ENCODE peak calls at places on chromosomes 13 and 19, in five cellular contexts. H is neural progenitor cell, T is HCT116, S is GM12878, O is neuronal stem cell. Z is an unnamed sample.
A peak's percentile ranks its signal among the peaks of the same experiment; 100 is the strongest.

GRCh38 chr13:30124131-30124768 is 183.1 kb downstream of the KATNAL1 start:
- DNase-seq in H (no peak), T (no peak), S (no peak), O (no peak), Z (no peak)

GRCh38 chr13:114042066-114042815 is 68.4 kb upstream of the C13orf46 start:
- DNase-seq in H (no peak), T (no peak), S (no peak), O (no peak), Z (no peak)

GRCh38 chr19:45419396-45419795 is 4.3 kb downstream of the ERCC1 start:
- DNase-seq in H (no peak), T (no peak), S (no peak), O (no peak), Z (no peak)

GRCh38 chr19:30752201-30752600 is 380.0 kb downstream of the ZNF536 start:
- DNase-seq in H (no peak), T (no peak), S (no peak), O (no peak), Z (no peak)

GRCh38 chr13:32264407-32264806 is 50.8 kb downstream of the ZAR1L start:
- DNase-seq in H (no peak), T (no peak), S (no peak), O (no peak), Z (peak; percentile 41)

GRCh38 chr13:19680751-19681150 is 47.3 kb downstream of the MPHOSPH8 start:
- DNase-seq in H (no peak), T (no peak), S (no peak), O (no peak), Z (peak; percentile 22)

GRCh38 chr19:7869910-7870511 is 4.2 kb downstream of the PRR36 start:
- DNase-seq in H (peak; percentile 81), T (peak; percentile 79), S (no peak), O (peak; percentile 81), Z (no peak)

GRCh38 chr19:8663920-8664670 is 33.7 kb downstream of the NFILZ start:
- DNase-seq in H (no peak), T (no peak), S (no peak), O (no peak), Z (no peak)

GRCh38 chr19:44680536-44680935 is 9.3 kb downstream of the CEACAM19 start:
- DNase-seq in H (no peak), T (no peak), S (no peak), O (no peak), Z (no peak)

GRCh38 chr19:3375221-3376088 is 9.1 kb downstream of the NFIC start:
- DNase-seq in H (no peak), T (no peak), S (no peak), O (no peak), Z (peak; percentile 56)

GRCh38 chr19:29576043-29576442 is 30.0 kb upstream of the POP4 start:
- DNase-seq in H (no peak), T (no peak), S (no peak), O (no peak), Z (no peak)

GRCh38 chr13:65330691-65331090 is 1899.4 kb downstream of the PCDH9 start:
- DNase-seq in H (no peak), T (no peak), S (no peak), O (no peak), Z (no peak)

GRCh38 chr13:94534171-94534570 is 54.7 kb upstream of the DCT start:
- DNase-seq in H (no peak), T (no peak), S (no peak), O (no peak), Z (peak; percentile 4)

GRCh38 chr19:2548966-2549365 is 73.0 kb downstream of the GADD45B start:
- DNase-seq in H (no peak), T (no peak), S (no peak), O (no peak), Z (no peak)

GRCh38 chr19:14782978-14783545 is 4.7 kb upstream of the ADGRE2 start:
- DNase-seq in H (no peak), T (no peak), S (no peak), O (no peak), Z (no peak)

GRCh38 chr13:76745246-76746200 is 140.7 kb downstream of the KCTD12 start:
- DNase-seq in H (no peak), T (no peak), S (peak; percentile 59), O (no peak), Z (no peak)

GRCh38 chr13:46586766-46587509 is 34.0 kb downstream of the LRCH1 start:
- DNase-seq in H (no peak), T (no peak), S (no peak), O (no peak), Z (no peak)

GRCh38 chr19:27764186-27764804 is 1448.7 kb downstream of the UQCRFS1 start:
- DNase-seq in H (no peak), T (no peak), S (no peak), O (no peak), Z (no peak)

GRCh38 chr13:99813346-99814095 is 158.0 kb downstream of the ZIC5 start:
- DNase-seq in H (no peak), T (no peak), S (no peak), O (no peak), Z (no peak)

GRCh38 chr19:18053571-18054219 is 33.0 kb downstream of the IL12RB1 start:
- DNase-seq in H (no peak), T (no peak), S (no peak), O (no peak), Z (peak; percentile 58)

GRCh38 chr13:22168437-22168836 is 497.6 kb downstream of the FGF9 start:
- DNase-seq in H (no peak), T (no peak), S (no peak), O (no peak), Z (no peak)

GRCh38 chr13:43988302-43988701 is 108.6 kb downstream of the LACC1 start:
- DNase-seq in H (no peak), T (no peak), S (no peak), O (no peak), Z (peak; percentile 38)

GRCh38 chr13:60788156-60788829 is 391.3 kb downstream of the TDRD3 start:
- DNase-seq in H (no peak), T (no peak), S (no peak), O (no peak), Z (no peak)

GRCh38 chr13:99823961-99824360 is 147.6 kb downstream of the ZIC5 start:
- DNase-seq in H (no peak), T (no peak), S (no peak), O (no peak), Z (no peak)

GRCh38 chr19:52527954-52528326 is 472 bp downstream of the ZNF808 start:
- DNase-seq in H (peak; percentile 47), T (no peak), S (no peak), O (no peak), Z (peak; percentile 56)

GRCh38 chr19:38132781-38133180 is 91.2 kb downstream of the DPF1 start:
- DNase-seq in H (no peak), T (no peak), S (no peak), O (no peak), Z (no peak)

DNA sequence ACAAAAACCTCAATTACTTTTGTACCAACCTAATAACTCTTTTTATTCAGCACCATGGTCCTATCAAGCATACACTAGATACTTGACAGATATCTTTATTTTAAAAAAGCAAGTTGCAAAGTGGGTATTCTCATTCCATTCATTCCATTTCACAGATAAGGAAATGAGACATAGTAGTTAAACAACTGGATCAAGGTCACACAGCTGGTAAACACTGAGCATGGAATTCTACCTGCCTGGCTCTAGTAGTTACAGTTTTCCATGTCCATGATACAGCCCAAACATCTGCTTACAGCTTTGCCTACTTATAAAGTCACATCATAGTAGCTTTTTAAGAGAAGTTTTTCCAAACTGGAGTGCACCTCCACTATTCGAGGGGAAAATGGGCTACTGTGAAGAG is 57.1 kb upstream of the SERTM1 start:
- DNase-seq in H (no peak), T (no peak), S (no peak), O (no peak), Z (no peak)
- H3K9me3 ChIP-seq in H (no peaks in the 10 kb centered on the region), T (no peaks in the 10 kb centered on the region), S (no peaks in the 10 kb centered on the region), O (no peaks in the 10 kb centered on the region), Z (no peaks in the 10 kb centered on the region)

GRCh38 chr19:46660601-46661019 is 372 bp downstream of the DACT3 start:
- DNase-seq in H (peak; percentile 55), T (no peak), S (no peak), O (no peak), Z (no peak)

GRCh38 chr19:46661735-46662592 is 982 bp upstream of the DACT3 start:
- DNase-seq in H (peak; percentile 94), T (peak; percentile 80), S (no peak), O (peak; percentile 86), Z (peak; percentile 96)

GRCh38 chr19:46659151-46660007 is 1.6 kb downstream of the DACT3 start:
- DNase-seq in H (peak; percentile 77), T (no peak), S (no peak), O (peak; percentile 61), Z (peak; percentile 51)

GRCh38 chr19:46660008-46660517 is 919 bp downstream of the DACT3 start:
- DNase-seq in H (peak; percentile 71), T (no peak), S (no peak), O (peak; percentile 61), Z (peak; percentile 66)

GRCh38 chr19:46661020-46661731 is at the start of gene DACT3:
- DNase-seq in H (peak; percentile 100), T (peak; percentile 99), S (peak; percentile 99), O (peak; percentile 100), Z (peak; percentile 100)
- H3K9ac ChIP-seq in H (no peak within 1 kb of the TSS), T (peak within 1 kb of the TSS; percentile 62), S (peak within 1 kb of the TSS; percentile 34), O (peak within 1 kb of the TSS; percentile 79), Z (peak within 1 kb of the TSS; percentile 79)

DNA sequence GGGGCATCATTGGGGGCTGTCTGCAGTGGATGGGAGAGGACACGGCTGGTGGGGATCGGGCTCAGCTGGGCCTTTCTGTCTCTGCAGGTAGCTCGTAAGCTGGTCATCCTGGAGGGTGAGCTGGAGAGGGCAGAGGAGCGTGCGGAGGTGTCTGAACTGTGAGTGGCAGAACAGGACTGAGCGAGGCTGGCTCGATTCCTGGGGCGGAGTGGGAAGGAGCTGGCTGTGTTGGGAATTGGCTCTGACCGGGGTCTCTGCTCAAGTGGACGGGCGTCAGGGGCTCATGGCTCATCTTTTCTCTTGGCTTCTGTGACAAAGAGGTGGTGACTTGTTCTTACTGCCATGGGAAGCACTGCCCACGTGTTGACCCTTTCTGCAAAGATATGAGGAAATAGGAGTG is 11.6 kb downstream of the TPM4 start:
- DNase-seq in H (no peak), T (no peak), S (no peak), O (no peak), Z (no peak)
- H3K4me1 ChIP-seq in H (no peaks in the 10 kb centered on the region), T (no peaks in the 10 kb centered on the region), S (peaks cover 34% of the 10 kb centered on the region), O (no peaks in the 10 kb centered on the region), Z (no peaks in the 10 kb centered on the region)

GRCh38 chr13:111645198-111645597 is 324.8 kb downstream of the TEX29 start:
- DNase-seq in H (no peak), T (no peak), S (no peak), O (no peak), Z (no peak)
- H3K9me3 ChIP-seq in H (no peaks in the 10 kb centered on the region), T (no peaks in the 10 kb centered on the region), S (no peaks in the 10 kb centered on the region), O (no peaks in the 10 kb centered on the region), Z (no peaks in the 10 kb centered on the region)

DNA sequence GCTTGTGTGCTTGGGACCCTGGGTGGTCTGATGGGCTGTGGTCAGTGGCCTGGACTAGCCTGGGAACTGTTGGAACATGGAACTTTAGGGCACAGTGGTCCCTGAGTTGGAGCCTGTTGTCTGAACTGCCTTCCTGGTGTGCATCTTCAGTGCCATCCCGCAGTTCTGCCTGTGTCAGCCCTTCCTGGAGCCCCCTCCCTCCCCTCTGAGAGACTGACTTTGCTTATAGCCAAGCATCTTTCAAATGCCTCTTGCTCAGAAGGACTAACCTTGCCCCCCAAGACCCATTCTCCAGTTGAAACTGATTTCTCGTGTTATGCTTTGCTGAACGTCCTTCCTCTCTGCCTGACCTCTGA is 14.3 kb downstream of the MAU2 start:
- DNase-seq in H (no peak), T (no peak), S (no peak), O (no peak), Z (no peak)
- H3K9ac ChIP-seq in H (no peak overlapping the region), T (no peak overlapping the region), S (no peak overlapping the region), O (no peak overlapping the region), Z (no peak overlapping the region)

GRCh38 chr19:19595171-19595701 is 23.3 kb downstream of the PBX4 start:
- DNase-seq in H (no peak), T (no peak), S (no peak), O (no peak), Z (peak; percentile 40)
- H3K4me1 ChIP-seq in H (peaks cover 5% of the 10 kb centered on the region), T (peaks cover 9% of the 10 kb centered on the region), S (peaks cover 57% of the 10 kb centered on the region), O (peaks cover 6% of the 10 kb centered on the region), Z (peaks cover 49% of the 10 kb centered on the region)

Z was measured in adipocyte.